ENCODE peak calls at places on chromosome X, in five cellular contexts. One of them, this sample, is unnamed.

GRCh38 chrX:9519546-9520210 is 54.8 kb downstream of the TBL1X start:
- DNase-seq in Calu3: no peak
- DNase-seq in HFFc6: no peak
- DNase-seq in right lobe of liver: no peak
- DNase-seq in BJ: no peak
- DNase-seq in this sample: no peak

GRCh38 chrX:11757729-11758399 is at the start of gene MSL3:
- DNase-seq in Calu3: peak
- DNase-seq in HFFc6: peak
- DNase-seq in right lobe of liver: peak
- DNase-seq in BJ: no peak
- DNase-seq in this sample: peak

GRCh38 chrX:8783100-8784098 is 17.8 kb downstream of the FAM9A start:
- DNase-seq in Calu3: peak
- DNase-seq in HFFc6: no peak
- DNase-seq in right lobe of liver: no peak
- DNase-seq in BJ: no peak
- DNase-seq in this sample: no peak

GRCh38 chrX:137313627-137314026 is 252.3 kb upstream of the ZIC3 start:
- DNase-seq in Calu3: no peak
- DNase-seq in HFFc6: no peak
- DNase-seq in right lobe of liver: no peak
- DNase-seq in BJ: no peak
- DNase-seq in this sample: no peak

GRCh38 chrX:15465896-15466651 is 27.1 kb downstream of the PIR start:
- DNase-seq in Calu3: peak
- DNase-seq in HFFc6: no peak
- DNase-seq in right lobe of liver: no peak
- DNase-seq in BJ: no peak
- DNase-seq in this sample: no peak

GRCh38 chrX:42495139-42495538 is 282.8 kb downstream of the PPP1R2C start:
- DNase-seq in Calu3: peak
- DNase-seq in HFFc6: no peak
- DNase-seq in right lobe of liver: no peak
- DNase-seq in BJ: no peak
- DNase-seq in this sample: peak

GRCh38 chrX:40855411-40855810 is 120.1 kb upstream of the MED14 start:
- DNase-seq in Calu3: no peak
- DNase-seq in HFFc6: peak
- DNase-seq in right lobe of liver: no peak
- DNase-seq in BJ: no peak
- DNase-seq in this sample: no peak

GRCh38 chrX:48934581-48935331 is 15.9 kb upstream of the PIM2 start:
- DNase-seq in Calu3: no peak
- DNase-seq in HFFc6: no peak
- DNase-seq in right lobe of liver: no peak
- DNase-seq in BJ: no peak
- DNase-seq in this sample: no peak

GRCh38 chrX:134601240-134601639 is 57.0 kb downstream of the PLAC1 start:
- DNase-seq in Calu3: no peak
- DNase-seq in HFFc6: peak
- DNase-seq in right lobe of liver: no peak
- DNase-seq in BJ: no peak
- DNase-seq in this sample: no peak

GRCh38 chrX:118861338-118861737 is 37.7 kb downstream of the ZCCHC12 start:
- DNase-seq in Calu3: no peak
- DNase-seq in HFFc6: no peak
- DNase-seq in right lobe of liver: no peak
- DNase-seq in BJ: no peak
- DNase-seq in this sample: no peak

GRCh38 chrX:155888139-155888538 is 7.0 kb downstream of the VAMP7 start:
- DNase-seq in Calu3: peak
- DNase-seq in HFFc6: peak
- DNase-seq in right lobe of liver: no peak
- DNase-seq in BJ: peak
- DNase-seq in this sample: no peak

DNA sequence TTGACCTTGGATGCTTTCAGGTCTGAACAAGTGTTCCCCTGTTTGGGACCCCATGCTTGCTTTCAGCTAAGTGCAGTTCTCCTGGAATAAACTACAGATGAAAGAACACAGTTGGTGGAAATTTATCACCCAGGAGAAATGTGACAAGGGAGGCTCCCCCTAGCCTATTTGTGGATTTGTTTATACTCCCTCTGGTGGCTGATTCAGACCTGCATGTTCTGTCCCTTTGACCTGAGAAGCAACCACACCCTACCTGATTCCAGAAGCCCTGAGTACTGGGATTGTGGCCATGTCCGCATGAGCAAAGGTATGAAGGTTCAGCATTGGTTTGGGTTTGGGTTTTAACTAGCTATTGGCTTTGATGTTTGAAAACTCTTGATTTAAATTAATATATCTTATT is 440.9 kb downstream of the MID1IP1 start:
- DNase-seq in Calu3: peak
- DNase-seq in HFFc6: no peak
- DNase-seq in right lobe of liver: peak
- DNase-seq in BJ: no peak
- DNase-seq in this sample: peak
- TF ChIP-seq CTCF in Calu3: peak
- TF ChIP-seq CTCF in HFFc6: peak
- TF ChIP-seq CTCF in right lobe of liver: peak
- TF ChIP-seq CTCF in BJ: peak
- TF ChIP-seq CTCF in this sample: peak

GRCh38 chrX:130834149-130834548 is 68.9 kb downstream of the ENOX2 start:
- DNase-seq in Calu3: no peak
- DNase-seq in HFFc6: no peak
- DNase-seq in right lobe of liver: no peak
- DNase-seq in BJ: no peak
- DNase-seq in this sample: no peak
- TF ChIP-seq CTCF in Calu3: no peak
- TF ChIP-seq CTCF in HFFc6: no peak
- TF ChIP-seq CTCF in right lobe of liver: no peak
- TF ChIP-seq CTCF in BJ: no peak
- TF ChIP-seq CTCF in this sample: no peak

DNA sequence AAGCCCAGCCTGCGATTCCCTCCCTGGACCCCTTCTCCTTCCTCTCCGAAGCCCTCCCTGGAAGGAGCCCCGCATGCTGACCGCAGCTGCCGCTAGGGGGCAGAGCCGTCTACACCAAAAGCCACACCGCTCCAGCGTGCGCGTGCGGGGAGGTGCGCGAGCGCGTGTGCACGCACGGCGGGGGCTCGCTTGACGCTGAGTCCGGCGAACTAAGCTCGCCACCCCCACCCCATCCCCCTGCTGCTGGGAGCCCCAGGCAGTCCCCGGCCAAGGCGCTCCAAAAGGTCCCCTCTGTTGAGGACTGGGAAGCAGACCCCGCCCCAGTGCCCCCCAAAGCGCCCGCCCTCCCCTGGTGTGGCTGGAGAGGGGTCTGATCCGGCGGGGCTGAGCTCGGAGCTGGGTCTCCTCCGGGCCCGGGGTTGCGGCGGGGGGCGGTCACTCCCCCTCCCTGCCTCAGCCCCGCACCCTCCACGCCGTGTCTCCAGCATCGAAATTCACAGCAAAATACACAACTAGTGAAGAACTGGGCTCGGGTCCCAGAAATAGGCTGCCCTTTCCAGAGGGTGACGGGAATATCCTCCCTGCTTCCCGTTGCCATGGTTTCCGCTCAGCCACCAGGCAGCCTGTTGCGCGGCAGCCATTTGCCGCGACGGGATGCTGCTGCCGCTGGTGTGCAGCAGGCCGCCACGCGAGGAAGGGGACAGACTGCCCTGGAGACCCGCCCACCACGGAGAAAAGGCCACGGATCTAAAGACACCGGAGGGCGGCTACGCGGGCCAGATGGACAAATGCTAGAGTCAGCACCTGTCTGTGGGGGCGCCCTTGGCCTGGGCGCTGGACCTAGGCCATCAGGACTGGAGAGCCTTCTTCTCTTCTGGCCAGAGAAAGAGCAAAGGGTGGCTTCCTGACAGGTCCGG is 11.2 kb upstream of the CCNQ start:
- DNase-seq in Calu3: peak
- DNase-seq in HFFc6: peak
- DNase-seq in right lobe of liver: peak
- DNase-seq in BJ: no peak
- DNase-seq in this sample: peak
- TF ChIP-seq CTCF in Calu3: peak
- TF ChIP-seq CTCF in HFFc6: peak
- TF ChIP-seq CTCF in right lobe of liver: peak
- TF ChIP-seq CTCF in BJ: peak
- TF ChIP-seq CTCF in this sample: peak

DNA sequence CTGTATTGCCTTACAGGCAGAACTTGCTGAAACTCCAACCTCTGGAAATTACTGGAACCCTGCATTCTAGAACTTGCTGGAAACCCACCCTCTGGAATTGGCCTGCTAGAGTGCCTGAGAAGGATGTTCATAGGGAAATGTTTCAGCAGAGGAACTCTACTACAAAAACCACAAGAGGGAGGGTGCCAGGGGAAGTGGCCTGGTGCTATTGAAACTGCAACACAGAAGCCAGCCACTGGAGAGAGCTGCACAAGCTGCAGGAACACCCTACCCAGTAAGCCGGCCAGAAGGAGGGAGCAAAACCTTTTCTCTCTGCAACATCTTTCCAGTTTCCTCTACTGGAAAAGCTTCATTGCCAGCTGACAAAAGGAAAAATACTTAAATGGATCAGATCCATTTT is 2.5 kb upstream of the BRWD3 start:
- DNase-seq in Calu3: peak
- DNase-seq in HFFc6: peak
- DNase-seq in right lobe of liver: no peak
- DNase-seq in BJ: no peak
- DNase-seq in this sample: peak
- TF ChIP-seq CTCF in Calu3: no peak
- TF ChIP-seq CTCF in HFFc6: peak
- TF ChIP-seq CTCF in right lobe of liver: no peak
- TF ChIP-seq CTCF in BJ: peak
- TF ChIP-seq CTCF in this sample: no peak

GRCh38 chrX:17009856-17010650 is 63.6 kb downstream of the REPS2 start:
- DNase-seq in Calu3: no peak
- DNase-seq in HFFc6: no peak
- DNase-seq in right lobe of liver: no peak
- DNase-seq in BJ: no peak
- DNase-seq in this sample: no peak

GRCh38 chrX:17005712-17006372 is 59.4 kb downstream of the REPS2 start:
- DNase-seq in Calu3: no peak
- DNase-seq in HFFc6: no peak
- DNase-seq in right lobe of liver: no peak
- DNase-seq in BJ: no peak
- DNase-seq in this sample: no peak

GRCh38 chrX:17007134-17007768 is 60.8 kb downstream of the REPS2 start:
- DNase-seq in Calu3: peak
- DNase-seq in HFFc6: no peak
- DNase-seq in right lobe of liver: no peak
- DNase-seq in BJ: no peak
- DNase-seq in this sample: no peak
- TF ChIP-seq CTCF in Calu3: peak
- TF ChIP-seq CTCF in HFFc6: peak
- TF ChIP-seq CTCF in right lobe of liver: no peak
- TF ChIP-seq CTCF in BJ: no peak
- TF ChIP-seq CTCF in this sample: no peak

GRCh38 chrX:32678487-32678886 is 532.9 kb downstream of the DMD start:
- DNase-seq in Calu3: no peak
- DNase-seq in HFFc6: no peak
- DNase-seq in right lobe of liver: no peak
- DNase-seq in BJ: no peak
- DNase-seq in this sample: no peak

DNA sequence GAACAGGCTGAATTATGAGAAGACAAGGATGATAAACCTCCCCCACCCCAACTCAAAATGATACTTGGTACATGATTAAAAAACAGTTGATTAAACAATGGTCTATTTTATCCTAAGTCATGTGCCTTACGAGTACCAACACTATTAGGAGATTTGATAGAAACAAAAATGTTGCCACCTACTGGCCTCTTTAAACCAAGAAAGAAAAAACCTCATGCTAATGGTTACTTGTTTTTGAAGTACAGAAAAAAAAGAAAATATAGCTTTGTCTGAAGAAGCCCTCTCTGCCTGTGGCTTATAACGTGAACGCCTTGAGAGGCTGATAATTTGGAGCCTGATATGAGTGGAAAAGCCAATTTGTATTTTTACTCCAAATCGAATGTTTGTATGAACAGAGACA is 538.2 kb downstream of the DMD start:
- DNase-seq in Calu3: no peak
- DNase-seq in HFFc6: no peak
- DNase-seq in right lobe of liver: no peak
- DNase-seq in BJ: no peak
- DNase-seq in this sample: no peak
- TF ChIP-seq CTCF in Calu3: no peak
- TF ChIP-seq CTCF in HFFc6: no peak
- TF ChIP-seq CTCF in right lobe of liver: no peak
- TF ChIP-seq CTCF in BJ: no peak
- TF ChIP-seq CTCF in this sample: no peak

GRCh38 chrX:131728295-131729145 is 184.6 kb downstream of the OR13H1 start:
- DNase-seq in Calu3: no peak
- DNase-seq in HFFc6: no peak
- DNase-seq in right lobe of liver: no peak
- DNase-seq in BJ: no peak
- DNase-seq in this sample: peak
- TF ChIP-seq CTCF in Calu3: no peak
- TF ChIP-seq CTCF in HFFc6: no peak
- TF ChIP-seq CTCF in right lobe of liver: peak
- TF ChIP-seq CTCF in BJ: no peak
- TF ChIP-seq CTCF in this sample: no peak

DNA sequence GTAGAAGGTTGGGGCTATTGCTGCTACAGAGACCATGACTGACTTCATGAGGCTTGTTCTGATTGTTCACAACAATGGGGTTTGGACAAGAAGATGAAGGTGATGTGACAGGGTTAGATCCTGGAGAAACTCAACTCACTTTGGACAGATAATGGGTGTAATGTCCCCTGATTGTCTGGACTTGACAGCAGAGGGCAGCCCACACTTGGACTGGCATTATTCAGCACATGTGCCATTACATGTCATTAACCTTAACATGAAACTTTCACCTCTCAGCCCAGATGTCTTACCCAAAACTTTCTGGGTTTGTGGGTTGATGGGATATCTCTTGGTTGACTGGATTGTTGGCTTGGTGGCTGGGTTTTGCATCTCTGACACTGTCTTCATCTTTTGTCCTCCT is 101.5 kb downstream of the MXRA5 start:
- DNase-seq in Calu3: peak
- DNase-seq in HFFc6: no peak
- DNase-seq in right lobe of liver: no peak
- DNase-seq in BJ: no peak
- DNase-seq in this sample: no peak
- TF ChIP-seq CTCF in Calu3: no peak
- TF ChIP-seq CTCF in HFFc6: peak
- TF ChIP-seq CTCF in right lobe of liver: peak
- TF ChIP-seq CTCF in BJ: no peak
- TF ChIP-seq CTCF in this sample: no peak

This sample was measured in Peyer's patch.